ENCODE peak calls at places on chromosomes 13 and 19, in four cellular contexts. Z is uterus; M is activated naive CD8-positive, alpha-beta T cell treated with anti-CD3 and anti-CD28 coated beads for 36 hours; J is stimulated activated CD4-positive, alpha-beta T cell treated with anti-CD3 and anti-CD28 coated beads, Interleukin-1b, Interleukin-23, amount 100 ng/mL, for 1 hour. C is an unnamed sample.

GRCh38 chr19:46133101-46133627 is 8.7 kb upstream of the IGFL3 start:
- DNase-seq in Z (peak), M (no peak), J (no peak), C (no peak)

GRCh38 chr13:112652512-112653458 is 37.1 kb upstream of the ATP11A start:
- DNase-seq in Z (no peak), M (no peak), J (no peak), C (no peak)

GRCh38 chr19:29785955-29786589 is 25.7 kb upstream of the CCNE1 start:
- DNase-seq in Z (no peak), M (peak), J (no peak), C (no peak)

GRCh38 chr13:113607477-113608245 is 23.1 kb downstream of the TFDP1 start:
- DNase-seq in Z (no peak), M (no peak), J (no peak), C (no peak)

GRCh38 chr19:623974-624373 is 9.4 kb downstream of the POLRMT start:
- DNase-seq in Z (no peak), M (no peak), J (no peak), C (no peak)

GRCh38 chr19:14059093-14059480 is 2.8 kb downstream of the PALM3 start:
- DNase-seq in Z (no peak), M (peak), J (no peak), C (no peak)

GRCh38 chr19:18718015-18718526 is 34.6 kb downstream of the CRTC1 start:
- DNase-seq in Z (no peak), M (no peak), J (no peak), C (no peak)

GRCh38 chr13:106274551-106275208 is 260.8 kb downstream of the EFNB2 start:
- DNase-seq in Z (no peak), M (no peak), J (no peak), C (no peak)

GRCh38 chr13:41558781-41559560 is 101.6 kb downstream of the RGCC start:
- DNase-seq in Z (no peak), M (no peak), J (no peak), C (no peak)

GRCh38 chr19:44908074-44908835 is 2.7 kb downstream of the APOE start:
- DNase-seq in Z (no peak), M (no peak), J (no peak), C (no peak)

GRCh38 chr13:74104661-74105275 is 29.4 kb downstream of the KLF12 start:
- DNase-seq in Z (no peak), M (no peak), J (no peak), C (no peak)

GRCh38 chr19:44927746-44928145 is 13.3 kb downstream of the APOC1 start:
- DNase-seq in Z (no peak), M (no peak), J (no peak), C (no peak)

GRCh38 chr13:39415403-39415802 is 187.6 kb downstream of the LHFPL6 start:
- DNase-seq in Z (peak), M (no peak), J (no peak), C (no peak)

GRCh38 chr19:42022616-42023015 is 28.6 kb upstream of the ATP1A3 start:
- DNase-seq in Z (no peak), M (no peak), J (no peak), C (no peak)

GRCh38 chr19:48043675-48044258 is at the start of gene CABP5:
- DNase-seq in Z (no peak), M (no peak), J (no peak), C (no peak)

GRCh38 chr13:51928231-51928630 is 66.5 kb downstream of the CCDC70 start:
- DNase-seq in Z (no peak), M (no peak), J (no peak), C (no peak)

GRCh38 chr13:27658569-27658968 is 36.9 kb downstream of the POLR1D start:
- DNase-seq in Z (no peak), M (no peak), J (no peak), C (no peak)

GRCh38 chr19:29672933-29673336 is 7.7 kb downstream of the PLEKHF1 start:
- DNase-seq in Z (no peak), M (peak), J (peak), C (peak)

C was measured in omental fat pad.